ENCODE peak calls at places on chromosomes 16 and 17, in nine cellular contexts. K, P, S, O, I, A, G, E and T are unnamed samples.

GRCh38 chr16:84535408-84535807 is 30.9 kb upstream of the MEAK7 start:
- DNase-seq in I (no peak), O (no peak), E (no peak), S (no peak), G (no peak), A (no peak), K (no peak), P (no peak), T (no peak)

GRCh38 chr17:33234930-33235685 is 58.0 kb downstream of the ASIC2 start:
- DNase-seq in P (peak), I (peak), G (peak), O (peak), A (no peak), E (peak), S (no peak), K (peak), T (peak)

GRCh38 chr16:64969221-64969620 is 152.6 kb downstream of the CDH11 start:
- DNase-seq in E (no peak), O (no peak), P (no peak), A (no peak), I (peak), G (no peak), K (no peak), S (no peak), T (no peak)

GRCh38 chr16:29662729-29663019 is 373 bp upstream of the SPN start:
- DNase-seq in P (no peak), G (no peak), O (no peak), K (peak), I (no peak), E (no peak), S (no peak), A (peak), T (no peak)

GRCh38 chr16:9836118-9836736 is 346.0 kb downstream of the GRIN2A start:
- DNase-seq in P (no peak), S (no peak), E (no peak), I (peak), K (no peak), G (no peak), A (no peak), O (peak), T (peak)

GRCh38 chr16:87295259-87295658 is 21.9 kb downstream of the C16orf95 start:
- DNase-seq in K (no peak), P (peak), E (no peak), O (no peak), A (no peak), S (no peak), G (no peak), I (no peak), T (peak)

GRCh38 chr17:63398680-63399079 is 47.4 kb downstream of the CYB561 start:
- DNase-seq in K (no peak), I (no peak), G (no peak), O (no peak), A (no peak), E (no peak), P (no peak), S (no peak), T (no peak)

GRCh38 chr17:59752446-59752845 is 45.0 kb downstream of the VMP1 start:
- DNase-seq in O (no peak), E (no peak), S (no peak), P (no peak), A (no peak), I (peak), K (no peak), G (no peak), T (no peak)

GRCh38 chr16:67641779-67642708 is 2.9 kb upstream of the CARMIL2 start:
- DNase-seq in K (no peak), O (peak), I (peak), S (no peak), G (peak), P (no peak), E (peak), A (no peak), T (peak)

GRCh38 chr17:2396568-2397246 is 4.2 kb downstream of the MNT start:
- DNase-seq in E (peak), P (peak), K (peak), O (peak), S (peak), I (peak), A (no peak), G (peak), T (peak)

GRCh38 chr17:63843387-63844292 is 1.2 kb upstream of the SMARCD2 start:
- DNase-seq in G (no peak), I (peak), O (peak), A (no peak), S (no peak), E (no peak), K (peak), P (peak), T (no peak)

GRCh38 chr17:39927928-39928867 is 666 bp downstream of the LRRC3C start:
- DNase-seq in A (no peak), O (peak), S (no peak), E (no peak), I (peak), K (peak), G (peak), P (peak), T (no peak)

GRCh38 chr17:69434164-69434579 is 19.7 kb downstream of the MAP2K6 start:
- DNase-seq in S (no peak), G (peak), E (no peak), O (peak), P (no peak), A (no peak), K (no peak), I (no peak), T (peak)

GRCh38 chr16:21260870-21261791 is 17.0 kb downstream of the CRYM start:
- DNase-seq in K (peak), P (peak), E (no peak), O (peak), I (peak), S (no peak), A (no peak), G (no peak), T (peak)

GRCh38 chr17:47717261-47717697 is 15.8 kb upstream of the TBX21 start:
- DNase-seq in I (no peak), E (no peak), K (no peak), S (no peak), G (no peak), O (no peak), A (no peak), P (no peak), T (no peak)

GRCh38 chr17:60149691-60150582 is at the start of gene CA4:
- DNase-seq in A (no peak), E (no peak), P (no peak), O (no peak), K (no peak), G (no peak), I (no peak), S (no peak), T (no peak)

GRCh38 chr17:51371732-51372151 is 111.4 kb downstream of the UTP18 start:
- DNase-seq in G (no peak), S (no peak), A (peak), E (no peak), P (peak), I (peak), O (peak), K (no peak), T (peak)

GRCh38 chr16:15897834-15898254 is 9.4 kb upstream of the CEP20 start:
- DNase-seq in P (no peak), E (no peak), I (peak), O (no peak), K (no peak), A (no peak), S (no peak), G (no peak), T (peak)

GRCh38 chr17:27281438-27281837 is 12.5 kb upstream of the WSB1 start:
- DNase-seq in A (no peak), I (no peak), O (no peak), P (no peak), E (no peak), S (no peak), G (no peak), K (no peak), T (no peak)

GRCh38 chr16:66923247-66923851 is 2.0 kb downstream of the RRAD start:
- DNase-seq in O (no peak), S (no peak), I (peak), P (no peak), E (peak), A (no peak), K (no peak), G (peak), T (no peak)

GRCh38 chr16:69327585-69328310 is 2.6 kb downstream of the PDF start:
- DNase-seq in G (no peak), O (no peak), A (no peak), S (no peak), K (no peak), E (no peak), I (no peak), P (no peak), T (no peak)

GRCh38 chr16:69326172-69326873 is 4.1 kb downstream of the PDF start:
- DNase-seq in K (peak), O (no peak), G (peak), S (no peak), E (no peak), A (no peak), P (no peak), I (no peak), T (no peak)

GRCh38 chr16:69330286-69331109 is at the start of gene PDF:
- DNase-seq in E (peak), S (no peak), I (peak), P (peak), A (peak), O (peak), G (peak), K (peak), T (peak)

GRCh38 chr16:69329369-69330285 is 761 bp downstream of the PDF start:
- DNase-seq in O (peak), P (no peak), S (no peak), A (peak), G (no peak), E (no peak), I (no peak), K (peak), T (peak)

DNA sequence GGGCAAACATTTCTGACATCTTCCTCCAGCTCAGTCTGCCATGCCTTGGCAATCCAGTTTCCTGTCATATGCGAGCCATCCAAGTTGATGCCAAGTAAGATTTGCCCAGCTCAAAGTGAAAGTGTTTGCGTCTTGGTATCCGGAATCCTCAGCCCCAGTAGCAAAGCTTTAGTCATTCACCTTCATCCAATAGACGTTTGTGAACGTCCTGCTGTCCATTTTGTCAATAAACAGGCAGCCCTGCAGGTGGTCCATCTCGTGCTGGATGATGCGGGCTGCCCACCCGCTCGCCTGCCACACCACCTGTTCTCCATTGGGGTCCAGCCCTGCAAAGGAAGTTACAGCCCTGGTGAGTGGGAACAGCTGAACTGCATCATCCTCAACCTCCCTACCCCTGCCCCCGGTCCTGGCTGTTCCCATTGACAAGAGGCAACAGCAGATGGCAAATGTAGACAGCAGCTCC is 1.5 kb downstream of the PDF start:
- DNase-seq in E (no peak), P (no peak), A (no peak), I (no peak), K (no peak), G (no peak), S (no peak), O (no peak), T (peak)
- H3K4me3 ChIP-seq in E (peak), P (peak), A (peak), I (peak), K (peak), G (peak), S (peak), O (no peak), T (peak)

GRCh38 chr16:31187808-31188189 is 7.9 kb downstream of the FUS start:
- DNase-seq in G (no peak), A (no peak), P (no peak), I (no peak), K (no peak), O (no peak), E (no peak), S (no peak), T (no peak)
- TF ChIP-seq CTCF in G (no peak), A (no peak), P (no peak), I (no peak), K (no peak), O (no peak), E (no peak), S (no peak), T (no peak)

DNA sequence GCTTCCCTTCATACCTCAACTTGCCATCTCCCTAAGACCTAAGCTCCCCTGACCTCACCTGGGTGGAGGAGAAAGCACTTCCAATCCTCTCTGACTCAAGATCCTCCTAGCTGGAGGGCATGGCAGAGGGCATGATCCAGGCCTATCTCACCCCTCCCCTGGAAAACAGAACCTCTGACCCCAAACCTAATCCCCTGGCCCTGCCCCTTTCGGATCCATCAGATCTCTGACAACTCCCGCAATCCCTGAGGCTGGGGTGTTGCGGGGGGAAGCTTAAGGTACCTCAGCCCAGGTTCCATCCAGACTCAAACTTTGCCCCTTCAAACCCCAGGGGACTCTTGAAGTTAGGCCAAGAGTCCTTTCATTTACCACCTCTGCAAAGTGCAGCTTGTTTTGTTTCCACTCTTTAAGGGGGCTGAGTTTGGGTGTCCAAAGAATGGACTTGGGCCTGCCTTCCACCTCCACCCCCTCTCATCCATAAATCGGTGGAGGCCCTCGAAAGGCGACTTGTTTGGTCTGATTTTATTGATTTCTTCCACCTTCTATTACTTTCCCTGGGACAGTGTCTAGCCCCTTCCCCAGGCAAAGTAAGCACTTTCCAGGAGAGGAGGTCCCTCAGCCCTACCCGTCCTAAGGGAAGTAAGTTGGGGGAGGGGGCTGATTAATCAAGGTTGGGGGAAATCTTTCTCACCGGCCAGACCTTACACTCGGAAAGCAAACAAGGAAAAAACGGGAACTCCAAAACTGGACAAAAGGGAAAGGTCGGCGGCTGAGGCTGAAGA is 2.6 kb downstream of the EPOP start:
- DNase-seq in E (no peak), S (no peak), O (no peak), A (no peak), I (no peak), G (no peak), P (no peak), K (no peak), T (peak)
- H3K4me3 ChIP-seq in E (no peak), S (no peak), O (no peak), A (no peak), I (no peak), G (no peak), P (no peak), K (no peak), T (no peak)

DNA sequence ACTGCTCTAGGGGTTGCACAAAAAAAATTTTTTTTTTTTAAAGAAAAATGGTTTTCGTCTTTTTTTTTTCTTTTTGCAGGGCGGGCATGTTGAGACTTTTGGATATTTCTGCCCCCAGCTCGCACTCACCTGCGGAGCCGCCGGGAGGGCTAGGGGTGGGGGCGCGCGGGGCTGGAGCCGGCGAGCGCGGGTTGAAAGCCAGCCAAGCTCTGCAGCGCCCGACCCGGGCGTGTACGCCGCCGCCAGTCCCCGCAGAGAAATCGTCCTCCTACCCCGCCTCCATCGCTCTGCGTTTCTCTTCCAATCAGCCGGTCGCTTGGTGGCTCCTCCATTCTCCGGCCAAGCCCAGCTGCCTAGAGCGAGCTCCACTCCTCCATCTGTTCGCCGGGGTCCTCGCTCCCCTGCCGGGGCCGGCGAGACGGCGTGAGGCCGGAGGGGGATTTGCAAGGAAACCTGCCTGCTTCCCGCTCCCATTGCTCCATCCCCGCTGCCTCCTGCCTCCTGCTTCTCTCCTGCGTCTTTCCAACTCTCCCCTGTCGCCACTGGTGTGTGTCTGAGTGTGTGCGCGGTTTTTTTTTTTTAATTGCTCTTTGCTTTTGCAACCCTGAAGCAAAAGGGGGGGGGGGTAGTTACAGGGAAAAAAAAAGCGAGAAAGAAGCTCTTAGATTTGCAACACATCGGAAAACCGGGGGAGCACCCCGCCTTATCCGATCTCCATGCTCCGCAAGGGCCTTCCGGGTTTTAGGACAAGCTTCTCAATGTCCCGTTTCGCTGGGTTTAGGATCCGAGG is 1.8 kb upstream of the UBTF start:
- DNase-seq in A (peak), I (peak), S (no peak), O (peak), E (no peak), P (peak), K (peak), G (peak), T (peak)
- TF ChIP-seq CTCF in A (no peak), I (no peak), S (no peak), O (no peak), E (no peak), P (no peak), K (no peak), G (no peak), T (no peak)

GRCh38 chr17:18224053-18224427 is 1.4 kb upstream of the LLGL1 start:
- DNase-seq in E (no peak), G (no peak), O (no peak), K (no peak), I (no peak), A (no peak), S (no peak), P (no peak), T (no peak)

GRCh38 chr17:18225121-18225561 is 294 bp upstream of the LLGL1 start:
- DNase-seq in O (peak), I (peak), G (peak), K (peak), S (peak), A (peak), P (peak), E (peak), T (peak)

GRCh38 chr17:18226284-18226945 is 980 bp downstream of the LLGL1 start:
- DNase-seq in A (no peak), K (no peak), S (no peak), E (no peak), P (no peak), I (no peak), O (no peak), G (no peak), T (no peak)

GRCh38 chr17:18224428-18225120 is 861 bp upstream of the LLGL1 start:
- DNase-seq in E (no peak), S (no peak), A (no peak), P (no peak), K (no peak), O (no peak), I (peak), G (no peak), T (no peak)

GRCh38 chr17:18225562-18226283 is at the start of gene LLGL1:
- DNase-seq in G (no peak), I (no peak), K (no peak), P (no peak), E (no peak), O (no peak), S (no peak), A (no peak), T (no peak)
- H3K4me3 ChIP-seq in G (peak), I (peak), K (peak), P (peak), E (peak), O (peak), S (peak), A (peak), T (peak)

DNA sequence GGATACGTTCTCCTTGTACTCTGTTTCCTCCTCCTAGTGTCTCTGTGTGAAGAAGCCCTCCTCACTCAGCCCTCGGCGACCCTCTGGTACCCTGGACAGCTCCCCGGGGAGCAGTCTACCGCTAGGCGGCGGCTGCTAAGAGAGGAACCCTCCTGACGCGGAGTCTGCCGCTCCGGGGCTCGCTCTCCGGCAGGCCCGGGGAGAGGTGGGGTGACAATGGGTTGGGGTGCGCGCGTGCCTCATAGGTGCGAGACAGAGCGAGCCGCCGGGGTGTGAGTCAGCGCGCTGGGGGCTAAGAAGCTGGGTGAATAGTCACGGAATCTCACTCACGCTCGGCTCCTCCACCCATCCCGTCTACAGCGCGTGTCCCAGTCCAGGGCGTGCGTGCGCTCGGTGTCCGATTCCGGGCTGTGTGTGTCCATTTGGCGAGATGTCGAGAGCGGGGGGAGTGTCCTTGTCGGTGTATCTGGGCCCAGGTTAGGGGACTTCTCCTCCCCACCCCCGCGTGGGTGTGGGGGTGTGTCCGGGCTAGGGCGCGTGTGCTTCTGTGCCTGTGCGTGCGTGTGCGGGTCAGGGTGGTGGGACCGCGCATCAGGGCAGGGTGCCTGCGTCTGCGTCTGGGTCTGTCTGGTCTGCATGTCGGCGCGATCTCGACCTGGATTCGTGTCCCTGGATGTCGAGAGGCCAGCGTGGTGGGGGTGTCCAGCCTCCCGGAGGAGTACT is 578 bp upstream of the HS3ST2 start:
- DNase-seq in E (no peak), G (no peak), O (no peak), S (no peak), A (no peak), P (no peak), K (peak), I (peak), T (peak)
- TF ChIP-seq CTCF in E (peak), G (no peak), O (peak), S (no peak), A (no peak), P (peak), K (peak), I (peak), T (peak)